ENCODE peak calls at places on chromosomes 7 and 10, in six cellular contexts. F is mammary epithelial cell, Y is ACHN, T is sigmoid colon, B is HCT116, C is HuH-7.5. A is an unnamed sample.

GRCh38 chr7:151439855-151440798 is at the start of gene CRYGN:
- DNase-seq in F (no peak), Y (no peak), T (peak), B (no peak), C (no peak), A (no peak)

GRCh38 chr7:158812684-158813083 is 16.6 kb downstream of the ESYT2 start:
- DNase-seq in F (no peak), Y (no peak), T (no peak), B (no peak), C (no peak), A (no peak)

GRCh38 chr7:138161600-138162081 is 85.4 kb downstream of the AKR1D1 start:
- DNase-seq in F (peak), Y (peak), T (peak), B (peak), C (peak), A (peak)

GRCh38 chr10:78621183-78621789 is 447.5 kb upstream of the ZMIZ1 start:
- DNase-seq in F (no peak), Y (no peak), T (no peak), B (no peak), C (no peak), A (no peak)

GRCh38 chr10:123136806-123137642 is 1.3 kb downstream of the HMX3 start:
- DNase-seq in F (peak), Y (no peak), T (no peak), B (no peak), C (no peak), A (no peak)

GRCh38 chr7:55107946-55108345 is 89.1 kb downstream of the EGFR start:
- DNase-seq in F (peak), Y (no peak), T (no peak), B (no peak), C (no peak), A (no peak)

GRCh38 chr7:149375234-149376008 is 85.4 kb downstream of the ZNF777 start:
- DNase-seq in F (no peak), Y (no peak), T (no peak), B (no peak), C (no peak), A (no peak)

GRCh38 chr7:2967705-2968104 is 76.0 kb downstream of the CARD11 start:
- DNase-seq in F (no peak), Y (no peak), T (peak), B (no peak), C (no peak), A (no peak)

GRCh38 chr7:31410265-31410664 is 69.7 kb upstream of the NEUROD6 start:
- DNase-seq in F (peak), Y (no peak), T (no peak), B (no peak), C (no peak), A (no peak)

GRCh38 chr7:121138262-121138933 is 149.9 kb downstream of the CPED1 start:
- DNase-seq in F (peak), Y (no peak), T (no peak), B (no peak), C (no peak), A (no peak)

GRCh38 chr10:74109452-74109851 is 41.2 kb downstream of the AP3M1 start:
- DNase-seq in F (no peak), Y (no peak), T (no peak), B (no peak), C (no peak), A (no peak)

GRCh38 chr10:95374597-95375209 is 83.9 kb upstream of the PDLIM1 start:
- DNase-seq in F (peak), Y (peak), T (peak), B (peak), C (peak), A (peak)

GRCh38 chr7:17369686-17370426 is 71.4 kb downstream of the AHR start:
- DNase-seq in F (peak), Y (peak), T (no peak), B (no peak), C (peak), A (peak)

GRCh38 chr7:137169282-137169698 is 174.2 kb downstream of the PTN start:
- DNase-seq in F (peak), Y (peak), T (peak), B (no peak), C (peak), A (no peak)

GRCh38 chr10:855079-855478 is 76.4 kb downstream of the LARP4B start:
- DNase-seq in F (no peak), Y (no peak), T (no peak), B (no peak), C (no peak), A (no peak)

GRCh38 chr7:51633006-51633405 is 316.4 kb upstream of the COBL start:
- DNase-seq in F (no peak), Y (no peak), T (no peak), B (no peak), C (no peak), A (no peak)

GRCh38 chr10:1638889-1639418 is 98.4 kb downstream of the ADARB2 start:
- DNase-seq in F (no peak), Y (peak), T (no peak), B (no peak), C (no peak), A (no peak)

GRCh38 chr7:24756545-24756988 is 697 bp downstream of the GSDME start:
- DNase-seq in F (no peak), Y (no peak), T (no peak), B (no peak), C (peak), A (no peak)

GRCh38 chr7:72345208-72345727 is 66.9 kb downstream of the CALN1 start:
- DNase-seq in F (no peak), Y (no peak), T (no peak), B (no peak), C (no peak), A (no peak)

GRCh38 chr10:132886211-132887099 is 55.9 kb downstream of the CFAP46 start:
- DNase-seq in F (no peak), Y (no peak), T (peak), B (no peak), C (no peak), A (peak)

GRCh38 chr7:140316165-140316661 is 82.1 kb downstream of the SLC37A3 start:
- DNase-seq in F (peak), Y (peak), T (peak), B (peak), C (no peak), A (no peak)

GRCh38 chr7:28685291-28685659 is 272.9 kb downstream of the TRIL start:
- DNase-seq in F (no peak), Y (no peak), T (peak), B (no peak), C (no peak), A (peak)

GRCh38 chr10:86265236-86265876 is 101.2 kb downstream of the GRID1 start:
- DNase-seq in F (no peak), Y (no peak), T (peak), B (no peak), C (no peak), A (no peak)

GRCh38 chr7:152158801-152159587 is 133.5 kb downstream of the GALNT11 start:
- DNase-seq in F (no peak), Y (no peak), T (no peak), B (no peak), C (no peak), A (peak)

GRCh38 chr7:10860516-10860915 is 113.2 kb upstream of the PHF14 start:
- DNase-seq in F (peak), Y (peak), T (no peak), B (no peak), C (no peak), A (no peak)

GRCh38 chr7:2729043-2729892 is 41.3 kb downstream of the AMZ1 start:
- DNase-seq in F (no peak), Y (no peak), T (peak), B (no peak), C (no peak), A (no peak)

GRCh38 chr7:98202367-98203195 is 8.7 kb upstream of the BHLHA15 start:
- DNase-seq in F (peak), Y (no peak), T (no peak), B (no peak), C (no peak), A (peak)

GRCh38 chr10:5951167-5951711 is 26.1 kb downstream of the IL15RA start:
- DNase-seq in F (peak), Y (no peak), T (peak), B (no peak), C (no peak), A (no peak)

GRCh38 chr7:108805808-108806397 is 236.2 kb downstream of the DNAJB9 start:
- DNase-seq in F (peak), Y (peak), T (no peak), B (peak), C (peak), A (peak)

GRCh38 chr7:103932389-103932788 is 57.1 kb downstream of the RELN start:
- DNase-seq in F (no peak), Y (no peak), T (no peak), B (no peak), C (no peak), A (no peak)

GRCh38 chr7:106598663-106599342 is 62.2 kb downstream of the CCDC71L start:
- DNase-seq in F (peak), Y (no peak), T (peak), B (peak), C (peak), A (peak)

GRCh38 chr7:101222275-101222830 is 4.4 kb downstream of the ZNHIT1 start:
- DNase-seq in F (no peak), Y (no peak), T (peak), B (no peak), C (no peak), A (no peak)

GRCh38 chr7:133484135-133484534 is 231.3 kb downstream of the EXOC4 start:
- DNase-seq in F (peak), Y (no peak), T (no peak), B (no peak), C (no peak), A (no peak)

GRCh38 chr10:77081411-77082010 is 556.1 kb downstream of the KCNMA1 start:
- DNase-seq in F (no peak), Y (no peak), T (no peak), B (no peak), C (no peak), A (no peak)

GRCh38 chr7:107962817-107963216 is 40.1 kb downstream of the LAMB1 start:
- DNase-seq in F (no peak), Y (no peak), T (no peak), B (no peak), C (no peak), A (no peak)

GRCh38 chr10:59387951-59388431 is 25.6 kb upstream of the FAM13C start:
- DNase-seq in F (peak), Y (peak), T (no peak), B (no peak), C (no peak), A (no peak)

GRCh38 chr7:75808106-75808505 is 5.5 kb downstream of the CCL24 start:
- DNase-seq in F (no peak), Y (no peak), T (no peak), B (no peak), C (no peak), A (no peak)

GRCh38 chr10:132479024-132479602 is 58.5 kb upstream of the INPP5A start:
- DNase-seq in F (no peak), Y (no peak), T (no peak), B (no peak), C (no peak), A (no peak)

GRCh38 chr10:45514283-45515270 is 140.6 kb downstream of the ALOX5 start:
- DNase-seq in F (peak), Y (no peak), T (no peak), B (no peak), C (no peak), A (no peak)